ENCODE peak calls at places on chromosomes 2 and 18, in five cellular contexts. E is naive thymus-derived CD4-positive, alpha-beta T cell; A is activated T-helper 1 cell treated with anti-CD3 and anti-CD28 coated beads, Interleukin-2, amount 50 U/mL, for 16 hours; C is OCI-LY7; S is hepatic stellate cell. L is an unnamed sample.

GRCh38 chr2:73993376-73993775 is 8.7 kb downstream of the TET3 start:
- DNase-seq in A (no peak), E (no peak), C (no peak), S (no peak), L (no peak)

GRCh38 chr2:232211743-232212686 is 166.5 kb upstream of the ALPP start:
- DNase-seq in S (no peak), E (no peak), A (no peak), C (peak), L (no peak)

GRCh38 chr18:617970-618504 is 21.2 kb downstream of the CLUL1 start:
- DNase-seq in E (no peak), S (no peak), C (no peak), A (no peak), L (no peak)

GRCh38 chr2:26922638-26923466 is 47.6 kb upstream of the MAPRE3 start:
- DNase-seq in S (peak), A (peak), C (peak), E (peak), L (peak)

GRCh38 chr18:59927246-59927825 is 27.5 kb downstream of the PMAIP1 start:
- DNase-seq in S (no peak), A (no peak), E (no peak), C (no peak), L (no peak)

GRCh38 chr2:185391571-185391970 is 347.0 kb upstream of the FSIP2 start:
- DNase-seq in E (no peak), A (no peak), C (no peak), S (no peak), L (no peak)

GRCh38 chr2:84461310-84461709 is 2.2 kb upstream of the SUCLG1 start:
- DNase-seq in C (no peak), A (no peak), E (no peak), S (no peak), L (no peak)

GRCh38 chr2:21372654-21373053 is 248.9 kb downstream of the TDRD15 start:
- DNase-seq in E (no peak), C (peak), S (peak), A (no peak), L (no peak)

GRCh38 chr2:128358941-128359731 is 40.5 kb upstream of the HS6ST1 start:
- DNase-seq in C (no peak), A (no peak), S (no peak), E (no peak), L (no peak)

GRCh38 chr2:219563271-219563928 is 7.9 kb downstream of the OBSL1 start:
- DNase-seq in A (no peak), C (no peak), S (no peak), E (no peak), L (no peak)

GRCh38 chr18:11842562-11842961 is 8.7 kb upstream of the CHMP1B start:
- DNase-seq in S (no peak), E (no peak), A (no peak), C (no peak), L (no peak)

GRCh38 chr2:173027181-173028128 is 48.2 kb upstream of the MAP3K20 start:
- DNase-seq in E (peak), C (peak), S (peak), A (peak), L (peak)

GRCh38 chr2:189576361-189576760 is 4.2 kb downstream of the SLC40A1 start:
- DNase-seq in E (no peak), A (no peak), C (no peak), S (no peak), L (no peak)

GRCh38 chr2:68726100-68726499 is 8.5 kb upstream of the ARHGAP25 start:
- DNase-seq in E (no peak), S (no peak), A (no peak), C (no peak), L (no peak)

GRCh38 chr2:42438685-42439084 is 55.1 kb downstream of the KCNG3 start:
- DNase-seq in E (no peak), A (no peak), C (no peak), S (no peak), L (no peak)